ENCODE peak calls at places on chromosomes 3 and 15, in eight cellular contexts. One of them, this sample, is unnamed.

GRCh38 chr15:48477795-48478360 is 146.6 kb downstream of the DUT start:
- DNase-seq in astrocyte of the spinal cord: no peak
- DNase-seq in PC-9: no peak
- DNase-seq in mucosa of gallbladder: no peak
- DNase-seq in stomach: no peak
- DNase-seq in brain microvascular endothelial cell: no peak
- DNase-seq in G401: no peak
- DNase-seq in PC-3: no peak
- DNase-seq in this sample: no peak

GRCh38 chr3:50604110-50604621 is 7.4 kb downstream of the CISH start:
- DNase-seq in G401: no peak
- DNase-seq in mucosa of gallbladder: no peak
- DNase-seq in brain microvascular endothelial cell: no peak
- DNase-seq in stomach: no peak
- DNase-seq in PC-9: no peak
- DNase-seq in PC-3: no peak
- DNase-seq in astrocyte of the spinal cord: no peak
- DNase-seq in this sample: no peak

GRCh38 chr3:129548566-129548965 is 5.6 kb downstream of the H1-8 start:
- DNase-seq in astrocyte of the spinal cord: no peak
- DNase-seq in PC-9: no peak
- DNase-seq in G401: no peak
- DNase-seq in PC-3: no peak
- DNase-seq in brain microvascular endothelial cell: no peak
- DNase-seq in mucosa of gallbladder: no peak
- DNase-seq in stomach: no peak
- DNase-seq in this sample: no peak

GRCh38 chr15:67456677-67457529 is 64.0 kb upstream of the C15orf61 start:
- DNase-seq in PC-3: peak; percentile 82
- DNase-seq in astrocyte of the spinal cord: peak; percentile 59
- DNase-seq in mucosa of gallbladder: peak; percentile 83
- DNase-seq in G401: peak; percentile 51
- DNase-seq in stomach: peak; percentile 90
- DNase-seq in brain microvascular endothelial cell: peak; percentile 55
- DNase-seq in PC-9: peak; percentile 58
- DNase-seq in this sample: no peak

GRCh38 chr15:54504695-54505094 is 526.5 kb downstream of the UNC13C start:
- DNase-seq in PC-9: no peak
- DNase-seq in stomach: no peak
- DNase-seq in G401: no peak
- DNase-seq in mucosa of gallbladder: no peak
- DNase-seq in brain microvascular endothelial cell: no peak
- DNase-seq in astrocyte of the spinal cord: no peak
- DNase-seq in PC-3: no peak
- DNase-seq in this sample: no peak

GRCh38 chr3:64684715-64685261 is 3.0 kb downstream of the ADAMTS9 start:
- DNase-seq in mucosa of gallbladder: peak; percentile 44
- DNase-seq in brain microvascular endothelial cell: peak; percentile 41
- DNase-seq in PC-3: no peak
- DNase-seq in stomach: no peak
- DNase-seq in astrocyte of the spinal cord: peak; percentile 10
- DNase-seq in PC-9: peak; percentile 30
- DNase-seq in G401: no peak
- DNase-seq in this sample: no peak

GRCh38 chr15:58330836-58331561 is 100.8 kb upstream of the LIPC start:
- DNase-seq in brain microvascular endothelial cell: no peak
- DNase-seq in PC-9: peak; percentile 2
- DNase-seq in G401: no peak
- DNase-seq in stomach: no peak
- DNase-seq in mucosa of gallbladder: no peak
- DNase-seq in PC-3: no peak
- DNase-seq in astrocyte of the spinal cord: no peak
- DNase-seq in this sample: no peak

GRCh38 chr3:154095832-154096421 is 25.3 kb upstream of the ARHGEF26 start:
- DNase-seq in brain microvascular endothelial cell: peak; percentile 20
- DNase-seq in mucosa of gallbladder: no peak
- DNase-seq in PC-3: peak; percentile 55
- DNase-seq in stomach: no peak
- DNase-seq in PC-9: no peak
- DNase-seq in astrocyte of the spinal cord: peak; percentile 58
- DNase-seq in G401: no peak
- DNase-seq in this sample: no peak

GRCh38 chr15:85620321-85621044 is 174.2 kb downstream of the KLHL25 start:
- DNase-seq in stomach: no peak
- DNase-seq in PC-9: no peak
- DNase-seq in G401: no peak
- DNase-seq in mucosa of gallbladder: no peak
- DNase-seq in astrocyte of the spinal cord: peak; percentile 50
- DNase-seq in brain microvascular endothelial cell: no peak
- DNase-seq in PC-3: no peak
- DNase-seq in this sample: no peak

GRCh38 chr15:41992803-41993190 is 20.4 kb upstream of the EHD4 start:
- DNase-seq in astrocyte of the spinal cord: no peak
- DNase-seq in PC-3: no peak
- DNase-seq in brain microvascular endothelial cell: no peak
- DNase-seq in stomach: no peak
- DNase-seq in PC-9: no peak
- DNase-seq in G401: no peak
- DNase-seq in mucosa of gallbladder: no peak
- DNase-seq in this sample: no peak